ENCODE peak calls at places on chromosomes 7 and 10, in four cellular contexts. One of them, this sample, is unnamed. For H3K4me1 and H3K27me3, the result is how much of the 10 kb centered on the place peaks cover.

GRCh38 chr7:42445691-42446090 is 208.7 kb upstream of the GLI3 start:
- DNase-seq in mesendoderm: no peak
- DNase-seq in H9: no peak
- DNase-seq in right atrium auricular region: no peak
- DNase-seq in this sample: no peak

GRCh38 chr10:73650537-73651331 is 5.1 kb downstream of the SYNPO2L start:
- DNase-seq in mesendoderm: no peak
- DNase-seq in right atrium auricular region: peak
- DNase-seq in H9: no peak
- DNase-seq in this sample: peak

GRCh38 chr10:132551093-132551807 is 13.7 kb downstream of the INPP5A start:
- DNase-seq in mesendoderm: no peak
- DNase-seq in right atrium auricular region: no peak
- DNase-seq in H9: no peak
- DNase-seq in this sample: no peak

GRCh38 chr10:121503587-121504051 is 94.6 kb downstream of the FGFR2 start:
- DNase-seq in mesendoderm: no peak
- DNase-seq in H9: no peak
- DNase-seq in right atrium auricular region: no peak
- DNase-seq in this sample: no peak

GRCh38 chr10:129063212-129063611 is 403.8 kb upstream of the MGMT start:
- DNase-seq in H9: no peak
- DNase-seq in mesendoderm: no peak
- DNase-seq in right atrium auricular region: no peak
- DNase-seq in this sample: no peak

GRCh38 chr10:98460837-98461499 is 14.2 kb upstream of the HPS1 start:
- DNase-seq in mesendoderm: peak
- DNase-seq in right atrium auricular region: peak
- DNase-seq in H9: no peak
- DNase-seq in this sample: peak

GRCh38 chr10:3081383-3081981 is 14.1 kb downstream of the PFKP start:
- DNase-seq in H9: no peak
- DNase-seq in right atrium auricular region: no peak
- DNase-seq in mesendoderm: no peak
- DNase-seq in this sample: no peak

GRCh38 chr10:132264306-132264950 is 43.3 kb downstream of the STK32C start:
- DNase-seq in right atrium auricular region: no peak
- DNase-seq in mesendoderm: no peak
- DNase-seq in H9: no peak
- DNase-seq in this sample: no peak

GRCh38 chr7:19558527-19558926 is 150.3 kb downstream of the POLR1F start:
- DNase-seq in mesendoderm: no peak
- DNase-seq in right atrium auricular region: no peak
- DNase-seq in H9: no peak
- DNase-seq in this sample: no peak

GRCh38 chr10:8060010-8060703 is 5.7 kb downstream of the GATA3 start:
- DNase-seq in mesendoderm: no peak
- DNase-seq in right atrium auricular region: no peak
- DNase-seq in H9: peak
- DNase-seq in this sample: no peak

GRCh38 chr10:91220954-91221696 is 662 bp downstream of the PCGF5 start:
- DNase-seq in H9: peak
- DNase-seq in mesendoderm: peak
- DNase-seq in right atrium auricular region: no peak
- DNase-seq in this sample: no peak

GRCh38 chr7:106535234-106536026 is 125.5 kb downstream of the CCDC71L start:
- DNase-seq in right atrium auricular region: no peak
- DNase-seq in H9: no peak
- DNase-seq in mesendoderm: no peak
- DNase-seq in this sample: no peak

GRCh38 chr7:22569586-22570321 is 69.8 kb upstream of the STEAP1B start:
- DNase-seq in H9: no peak
- DNase-seq in mesendoderm: no peak
- DNase-seq in right atrium auricular region: peak
- DNase-seq in this sample: no peak

GRCh38 chr7:96596120-96596826 is 113.4 kb downstream of the SEM1 start:
- DNase-seq in H9: no peak
- DNase-seq in right atrium auricular region: no peak
- DNase-seq in mesendoderm: peak
- DNase-seq in this sample: no peak

GRCh38 chr7:138478499-138478908 is 18.4 kb downstream of the TRIM24 start:
- DNase-seq in H9: no peak
- DNase-seq in mesendoderm: no peak
- DNase-seq in right atrium auricular region: no peak
- DNase-seq in this sample: no peak

GRCh38 chr7:37153376-37153775 is 295.3 kb downstream of the ELMO1 start:
- DNase-seq in H9: no peak
- DNase-seq in right atrium auricular region: no peak
- DNase-seq in mesendoderm: peak
- DNase-seq in this sample: no peak

GRCh38 chr7:155280446-155281410 is 16.9 kb upstream of the INSIG1 start:
- DNase-seq in H9: no peak
- DNase-seq in right atrium auricular region: no peak
- DNase-seq in mesendoderm: no peak
- DNase-seq in this sample: no peak

GRCh38 chr10:44803820-44804219 is 107.3 kb upstream of the TMEM72 start:
- DNase-seq in right atrium auricular region: no peak
- DNase-seq in mesendoderm: no peak
- DNase-seq in H9: no peak
- DNase-seq in this sample: no peak
- H3K4me1 ChIP-seq in right atrium auricular region: under half
- H3K4me1 ChIP-seq in mesendoderm: under half
- H3K4me1 ChIP-seq in H9: under half
- H3K4me1 ChIP-seq in this sample: under half

GRCh38 chr10:125627646-125628045 is 55.3 kb downstream of the TEX36 start:
- DNase-seq in right atrium auricular region: no peak
- DNase-seq in H9: no peak
- DNase-seq in mesendoderm: peak
- DNase-seq in this sample: no peak

GRCh38 chr10:125631806-125632205 is 51.2 kb downstream of the TEX36 start:
- DNase-seq in right atrium auricular region: no peak
- DNase-seq in H9: no peak
- DNase-seq in mesendoderm: no peak
- DNase-seq in this sample: no peak

GRCh38 chr10:125626671-125627070 is 56.3 kb downstream of the TEX36 start:
- DNase-seq in right atrium auricular region: no peak
- DNase-seq in mesendoderm: peak
- DNase-seq in H9: no peak
- DNase-seq in this sample: no peak

GRCh38 chr10:125628251-125629049 is 54.5 kb downstream of the TEX36 start:
- DNase-seq in right atrium auricular region: no peak
- DNase-seq in H9: no peak
- DNase-seq in mesendoderm: no peak
- DNase-seq in this sample: no peak

DNA sequence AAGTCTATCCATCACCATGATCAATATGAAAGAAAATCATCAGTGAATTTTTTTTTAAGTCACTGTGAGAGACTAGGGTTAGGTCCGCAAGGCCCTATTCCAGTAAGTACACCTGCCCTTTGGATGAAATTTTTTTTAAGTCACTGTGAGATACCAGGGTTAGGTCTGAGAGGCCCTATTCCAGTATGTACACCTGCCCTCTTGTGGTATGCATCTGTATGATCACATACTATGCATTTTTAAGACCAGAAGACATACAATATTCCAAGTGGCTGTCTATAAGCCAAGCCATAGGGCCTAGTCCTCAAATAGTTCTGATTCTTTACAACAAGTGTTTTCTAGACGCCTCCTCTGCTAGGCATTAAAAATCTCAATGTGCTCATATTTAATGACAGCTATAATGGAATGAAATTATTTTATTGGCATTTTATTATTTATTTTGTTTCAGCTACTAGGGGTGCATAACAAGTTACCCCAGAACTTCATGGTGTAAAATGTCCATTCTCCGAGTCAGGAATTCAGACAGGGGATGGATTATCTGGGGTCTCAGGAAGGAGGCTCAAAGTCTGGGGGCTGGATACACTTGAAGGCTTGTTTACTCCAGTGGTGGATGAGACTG is 53.1 kb downstream of the TEX36 start:
- DNase-seq in H9: no peak
- DNase-seq in right atrium auricular region: no peak
- DNase-seq in mesendoderm: peak
- DNase-seq in this sample: no peak
- H3K27me3 ChIP-seq in H9: under half
- H3K27me3 ChIP-seq in right atrium auricular region: under half
- H3K27me3 ChIP-seq in mesendoderm: under half
- H3K27me3 ChIP-seq in this sample: under half

DNA sequence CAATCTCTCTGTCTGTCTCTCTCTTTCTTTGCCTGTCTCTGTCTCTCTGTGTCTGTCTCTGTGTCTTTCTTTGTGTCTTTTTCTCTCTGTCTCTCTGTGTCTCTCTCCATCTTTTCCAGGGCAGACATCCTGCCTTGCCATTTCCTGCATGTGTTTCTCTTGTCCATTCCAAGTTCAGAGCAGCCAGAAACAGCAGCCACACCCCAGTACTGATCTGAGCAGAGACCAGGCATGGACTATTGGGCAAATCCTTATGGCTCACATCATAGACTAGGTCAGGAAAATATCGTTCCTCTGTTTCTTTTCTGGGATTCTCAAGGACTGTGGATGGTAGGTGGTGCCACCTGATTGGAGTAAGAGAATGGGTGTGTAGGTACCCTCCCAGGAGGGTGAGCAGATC is 95.8 kb downstream of the RAMP3 start:
- DNase-seq in mesendoderm: no peak
- DNase-seq in H9: no peak
- DNase-seq in right atrium auricular region: no peak
- DNase-seq in this sample: no peak
- H3K4me1 ChIP-seq in mesendoderm: under half
- H3K4me1 ChIP-seq in H9: under half
- H3K4me1 ChIP-seq in right atrium auricular region: under half
- H3K4me1 ChIP-seq in this sample: under half

DNA sequence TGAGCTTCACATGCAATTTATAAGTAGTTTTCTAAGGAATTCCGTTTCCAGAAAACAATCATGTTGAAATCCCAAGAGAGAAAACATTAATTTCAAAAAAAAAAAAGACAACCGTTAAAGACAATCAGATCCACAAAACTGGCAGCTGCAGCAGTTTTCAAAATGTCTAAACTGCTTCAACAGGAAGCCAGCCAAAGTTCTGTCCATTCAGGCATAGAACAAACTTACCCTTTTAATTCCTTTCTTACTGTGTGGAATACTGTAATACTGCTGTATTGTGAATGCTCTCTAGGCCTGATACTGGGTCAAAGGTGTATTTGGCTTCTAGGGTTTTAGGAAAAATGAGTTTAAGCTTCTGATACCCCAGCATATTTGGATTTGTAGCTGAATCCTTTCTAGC is 31.6 kb downstream of the HOXA1 start:
- DNase-seq in H9: no peak
- DNase-seq in mesendoderm: no peak
- DNase-seq in right atrium auricular region: no peak
- DNase-seq in this sample: no peak
- H3K27me3 ChIP-seq in H9: under half
- H3K27me3 ChIP-seq in mesendoderm: under half
- H3K27me3 ChIP-seq in right atrium auricular region: under half
- H3K27me3 ChIP-seq in this sample: under half

GRCh38 chr7:963236-964078 is 9.0 kb upstream of the ADAP1 start:
- DNase-seq in mesendoderm: no peak
- DNase-seq in H9: no peak
- DNase-seq in right atrium auricular region: no peak
- DNase-seq in this sample: no peak
- H3K4me1 ChIP-seq in mesendoderm: under half
- H3K4me1 ChIP-seq in H9: under half
- H3K4me1 ChIP-seq in right atrium auricular region: under half
- H3K4me1 ChIP-seq in this sample: under half

GRCh38 chr7:1230411-1231213 is 2.1 kb upstream of the UNCX start:
- DNase-seq in H9: peak
- DNase-seq in mesendoderm: peak
- DNase-seq in right atrium auricular region: no peak
- DNase-seq in this sample: no peak

GRCh38 chr7:1229334-1229935 is 3.2 kb upstream of the UNCX start:
- DNase-seq in right atrium auricular region: no peak
- DNase-seq in mesendoderm: peak
- DNase-seq in H9: peak
- DNase-seq in this sample: no peak

GRCh38 chr7:1231214-1232102 is 1.2 kb upstream of the UNCX start:
- DNase-seq in H9: peak
- DNase-seq in right atrium auricular region: no peak
- DNase-seq in mesendoderm: peak
- DNase-seq in this sample: no peak

GRCh38 chr7:1228535-1229333 is 3.9 kb upstream of the UNCX start:
- DNase-seq in H9: no peak
- DNase-seq in mesendoderm: no peak
- DNase-seq in right atrium auricular region: no peak
- DNase-seq in this sample: no peak

DNA sequence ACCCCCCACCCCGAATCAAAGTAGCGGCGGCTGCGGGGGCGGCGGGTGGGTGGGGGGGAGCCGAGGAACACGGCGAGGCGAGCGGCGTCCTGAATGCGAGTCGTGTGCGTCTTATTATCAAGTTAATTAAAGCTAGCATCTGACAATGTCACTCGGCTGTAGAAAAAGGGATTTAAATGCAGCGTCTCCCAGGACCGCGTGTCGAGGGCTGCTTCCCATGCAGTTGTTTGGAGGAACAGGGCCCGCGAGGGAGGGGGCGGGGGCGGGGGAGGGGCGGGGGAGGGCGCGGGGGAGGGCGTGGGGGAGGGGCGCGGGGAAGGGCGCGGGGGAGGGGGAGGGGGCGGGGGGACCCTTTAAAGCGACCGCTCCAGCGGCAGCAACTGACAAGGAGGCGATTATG is 2.7 kb upstream of the UNCX start:
- DNase-seq in mesendoderm: peak
- DNase-seq in H9: peak
- DNase-seq in right atrium auricular region: no peak
- DNase-seq in this sample: no peak
- H3K27me3 ChIP-seq in mesendoderm: half or more
- H3K27me3 ChIP-seq in H9: half or more
- H3K27me3 ChIP-seq in right atrium auricular region: half or more
- H3K27me3 ChIP-seq in this sample: half or more

DNA sequence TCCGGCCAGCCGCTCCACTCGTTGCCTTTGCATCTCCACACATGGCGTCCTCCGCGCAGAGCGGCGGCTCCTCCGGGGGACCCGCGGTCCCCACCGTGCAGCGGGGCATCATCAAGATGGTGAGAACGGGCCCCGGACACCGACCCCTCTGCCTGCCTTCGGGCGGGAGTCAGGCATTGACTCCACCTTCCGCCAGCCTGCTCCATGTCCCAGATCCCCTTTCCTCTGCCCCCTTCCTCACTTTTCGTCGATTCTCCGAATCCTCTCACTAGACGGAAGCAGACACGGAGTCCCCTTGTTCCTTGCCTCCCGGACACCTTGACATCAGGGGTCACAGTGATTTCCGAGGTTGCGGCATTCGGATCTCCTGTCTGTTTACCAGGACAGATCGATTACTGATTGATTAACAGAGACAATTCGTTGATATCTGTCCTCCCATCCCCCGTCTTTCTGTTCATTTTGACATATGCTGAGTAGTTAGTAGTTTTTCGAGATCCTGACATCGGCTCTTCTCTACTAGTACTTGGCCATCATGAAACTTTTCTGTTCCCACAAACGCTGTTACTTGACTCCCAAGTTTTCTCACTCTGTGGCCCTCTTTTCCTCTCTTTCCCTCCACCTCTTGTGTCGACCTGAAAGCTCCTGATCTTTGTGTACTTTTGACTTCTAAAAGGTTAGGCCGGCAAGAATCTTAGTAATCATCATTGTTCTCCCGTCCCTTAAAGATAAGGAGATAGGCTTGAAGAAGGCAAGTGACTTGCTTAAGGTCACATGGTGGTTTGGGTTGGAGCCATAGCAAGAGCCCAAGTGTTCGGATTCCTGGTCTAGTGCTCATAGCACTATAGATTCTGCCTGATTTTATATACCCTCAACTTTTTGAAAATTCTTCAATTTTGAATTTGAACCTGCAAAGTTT is 597 bp downstream of the SND1 start:
- DNase-seq in H9: no peak
- DNase-seq in right atrium auricular region: no peak
- DNase-seq in mesendoderm: peak
- DNase-seq in this sample: no peak
- H3K4me1 ChIP-seq in H9: under half
- H3K4me1 ChIP-seq in right atrium auricular region: under half
- H3K4me1 ChIP-seq in mesendoderm: under half
- H3K4me1 ChIP-seq in this sample: under half